ENCODE peak calls at places on chromosomes 11 and 22, in five cellular contexts. One of them, this sample, is unnamed.

GRCh38 chr11:12675951-12676711 is 1.9 kb downstream of the TEAD1 start:
- DNase-seq in HCT116: no peak
- DNase-seq in uterus: no peak
- DNase-seq in gastrocnemius medialis: no peak
- DNase-seq in neural progenitor cell: peak; percentile 54
- DNase-seq in this sample: no peak

GRCh38 chr11:33334627-33335026 is 77.4 kb downstream of the HIPK3 start:
- DNase-seq in HCT116: no peak
- DNase-seq in uterus: no peak
- DNase-seq in gastrocnemius medialis: no peak
- DNase-seq in neural progenitor cell: no peak
- DNase-seq in this sample: no peak

GRCh38 chr11:94513091-94513490 is 830 bp downstream of the C11orf97 start:
- DNase-seq in HCT116: no peak
- DNase-seq in uterus: no peak
- DNase-seq in gastrocnemius medialis: no peak
- DNase-seq in neural progenitor cell: no peak
- DNase-seq in this sample: no peak

GRCh38 chr11:2375341-2375853 is 1.7 kb upstream of the CD81 start:
- DNase-seq in HCT116: no peak
- DNase-seq in uterus: no peak
- DNase-seq in gastrocnemius medialis: no peak
- DNase-seq in neural progenitor cell: no peak
- DNase-seq in this sample: peak; percentile 68

GRCh38 chr22:35601743-35602633 is 15.1 kb downstream of the MB start:
- DNase-seq in HCT116: no peak
- DNase-seq in uterus: no peak
- DNase-seq in gastrocnemius medialis: peak; percentile 94
- DNase-seq in neural progenitor cell: no peak
- DNase-seq in this sample: peak; percentile 73

GRCh38 chr11:105054723-105055492 is 9.8 kb upstream of the CARD16 start:
- DNase-seq in HCT116: no peak
- DNase-seq in uterus: no peak
- DNase-seq in gastrocnemius medialis: no peak
- DNase-seq in neural progenitor cell: no peak
- DNase-seq in this sample: no peak

GRCh38 chr22:38569181-38569971 is 607 bp downstream of the DMC1 start:
- DNase-seq in HCT116: no peak
- DNase-seq in uterus: peak; percentile 33
- DNase-seq in gastrocnemius medialis: no peak
- DNase-seq in neural progenitor cell: no peak
- DNase-seq in this sample: no peak

GRCh38 chr11:123239371-123240150 is 44.5 kb upstream of the CLMP start:
- DNase-seq in HCT116: no peak
- DNase-seq in uterus: no peak
- DNase-seq in gastrocnemius medialis: no peak
- DNase-seq in neural progenitor cell: no peak
- DNase-seq in this sample: no peak

GRCh38 chr22:40183029-40183581 is 5.4 kb downstream of the TNRC6B start:
- DNase-seq in HCT116: no peak
- DNase-seq in uterus: no peak
- DNase-seq in gastrocnemius medialis: peak; percentile 25
- DNase-seq in neural progenitor cell: peak; percentile 39
- DNase-seq in this sample: no peak

GRCh38 chr11:132186699-132187098 is 816.3 kb downstream of the NTM start:
- DNase-seq in HCT116: no peak
- DNase-seq in uterus: no peak
- DNase-seq in gastrocnemius medialis: no peak
- DNase-seq in neural progenitor cell: peak; percentile 23
- DNase-seq in this sample: no peak

GRCh38 chr11:113971506-113972195 is 3.3 kb upstream of the HTR3A start:
- DNase-seq in HCT116: no peak
- DNase-seq in uterus: no peak
- DNase-seq in gastrocnemius medialis: no peak
- DNase-seq in neural progenitor cell: no peak
- DNase-seq in this sample: no peak

GRCh38 chr11:123690490-123690889 is 36.1 kb upstream of the SCN3B start:
- DNase-seq in HCT116: no peak
- DNase-seq in uterus: no peak
- DNase-seq in gastrocnemius medialis: no peak
- DNase-seq in neural progenitor cell: no peak
- DNase-seq in this sample: no peak

GRCh38 chr11:94322501-94322900 is 18.1 kb downstream of the IZUMO1R start:
- DNase-seq in HCT116: no peak
- DNase-seq in uterus: no peak
- DNase-seq in gastrocnemius medialis: no peak
- DNase-seq in neural progenitor cell: no peak
- DNase-seq in this sample: no peak

GRCh38 chr11:125062931-125063428 is at the start of gene SLC37A2:
- DNase-seq in HCT116: no peak
- DNase-seq in uterus: peak; percentile 59
- DNase-seq in gastrocnemius medialis: peak; percentile 56
- DNase-seq in neural progenitor cell: peak; percentile 90
- DNase-seq in this sample: peak; percentile 88

GRCh38 chr22:30386608-30386959 is 627 bp downstream of the RNF215 start:
- DNase-seq in HCT116: no peak
- DNase-seq in uterus: no peak
- DNase-seq in gastrocnemius medialis: peak; percentile 19
- DNase-seq in neural progenitor cell: no peak
- DNase-seq in this sample: no peak

GRCh38 chr11:2092956-2093412 is 46.2 kb downstream of the IGF2 start:
- DNase-seq in HCT116: no peak
- DNase-seq in uterus: peak; percentile 50
- DNase-seq in gastrocnemius medialis: peak; percentile 98
- DNase-seq in neural progenitor cell: no peak
- DNase-seq in this sample: peak; percentile 90

GRCh38 chr11:102111011-102111786 is 952 bp downstream of the YAP1 start:
- DNase-seq in HCT116: no peak
- DNase-seq in uterus: peak; percentile 87
- DNase-seq in gastrocnemius medialis: peak; percentile 82
- DNase-seq in neural progenitor cell: peak; percentile 93
- DNase-seq in this sample: peak; percentile 92

GRCh38 chr22:36352775-36353507 is 34.8 kb downstream of the MYH9 start:
- DNase-seq in HCT116: no peak
- DNase-seq in uterus: no peak
- DNase-seq in gastrocnemius medialis: no peak
- DNase-seq in neural progenitor cell: peak; percentile 38
- DNase-seq in this sample: no peak

GRCh38 chr22:37032535-37033460 is 13.3 kb downstream of the MPST start:
- DNase-seq in HCT116: no peak
- DNase-seq in uterus: peak; percentile 64
- DNase-seq in gastrocnemius medialis: peak; percentile 35
- DNase-seq in neural progenitor cell: no peak
- DNase-seq in this sample: peak; percentile 90

GRCh38 chr22:50248192-50249084 is 2.6 kb downstream of the HDAC10 start:
- DNase-seq in HCT116: no peak
- DNase-seq in uterus: no peak
- DNase-seq in gastrocnemius medialis: no peak
- DNase-seq in neural progenitor cell: no peak
- DNase-seq in this sample: no peak

GRCh38 chr11:9285850-9286587 is 20.9 kb upstream of the DENND5A start:
- DNase-seq in HCT116: no peak
- DNase-seq in uterus: no peak
- DNase-seq in gastrocnemius medialis: no peak
- DNase-seq in neural progenitor cell: no peak
- DNase-seq in this sample: no peak

GRCh38 chr11:65921876-65922275 is 2.6 kb downstream of the DRAP1 start:
- DNase-seq in HCT116: no peak
- DNase-seq in uterus: no peak
- DNase-seq in gastrocnemius medialis: no peak
- DNase-seq in neural progenitor cell: no peak
- DNase-seq in this sample: no peak

GRCh38 chr22:25497269-25497668 is 67.2 kb upstream of the GRK3 start:
- DNase-seq in HCT116: no peak
- DNase-seq in uterus: no peak
- DNase-seq in gastrocnemius medialis: no peak
- DNase-seq in neural progenitor cell: no peak
- DNase-seq in this sample: no peak

GRCh38 chr22:25494774-25495173 is 69.7 kb upstream of the GRK3 start:
- DNase-seq in HCT116: no peak
- DNase-seq in uterus: no peak
- DNase-seq in gastrocnemius medialis: no peak
- DNase-seq in neural progenitor cell: peak; percentile 9
- DNase-seq in this sample: no peak

GRCh38 chr22:25493794-25494193 is 70.7 kb upstream of the GRK3 start:
- DNase-seq in HCT116: no peak
- DNase-seq in uterus: no peak
- DNase-seq in gastrocnemius medialis: no peak
- DNase-seq in neural progenitor cell: no peak
- DNase-seq in this sample: no peak

GRCh38 chr22:25495286-25495685 is 69.2 kb upstream of the GRK3 start:
- DNase-seq in HCT116: no peak
- DNase-seq in uterus: no peak
- DNase-seq in gastrocnemius medialis: no peak
- DNase-seq in neural progenitor cell: no peak
- DNase-seq in this sample: no peak

GRCh38 chr22:25496396-25497064 is 67.9 kb upstream of the GRK3 start:
- DNase-seq in HCT116: no peak
- DNase-seq in uterus: no peak
- DNase-seq in gastrocnemius medialis: no peak
- DNase-seq in neural progenitor cell: no peak
- DNase-seq in this sample: no peak
- H3K27ac ChIP-seq in HCT116: no peak overlapping the region
- H3K27ac ChIP-seq in uterus: no peak overlapping the region
- H3K27ac ChIP-seq in gastrocnemius medialis: no peak overlapping the region
- H3K27ac ChIP-seq in neural progenitor cell: no peak overlapping the region
- H3K27ac ChIP-seq in this sample: no peak overlapping the region

GRCh38 chr22:43515902-43516301 is 104.1 kb downstream of the MPPED1 start:
- DNase-seq in HCT116: no peak
- DNase-seq in uterus: no peak
- DNase-seq in gastrocnemius medialis: no peak
- DNase-seq in neural progenitor cell: no peak
- DNase-seq in this sample: no peak
- TF ChIP-seq CTCF in HCT116: peak; percentile 49
- TF ChIP-seq CTCF in uterus: no peak
- TF ChIP-seq CTCF in gastrocnemius medialis: no peak
- TF ChIP-seq CTCF in neural progenitor cell: peak; percentile 47
- TF ChIP-seq CTCF in this sample: no peak

DNA sequence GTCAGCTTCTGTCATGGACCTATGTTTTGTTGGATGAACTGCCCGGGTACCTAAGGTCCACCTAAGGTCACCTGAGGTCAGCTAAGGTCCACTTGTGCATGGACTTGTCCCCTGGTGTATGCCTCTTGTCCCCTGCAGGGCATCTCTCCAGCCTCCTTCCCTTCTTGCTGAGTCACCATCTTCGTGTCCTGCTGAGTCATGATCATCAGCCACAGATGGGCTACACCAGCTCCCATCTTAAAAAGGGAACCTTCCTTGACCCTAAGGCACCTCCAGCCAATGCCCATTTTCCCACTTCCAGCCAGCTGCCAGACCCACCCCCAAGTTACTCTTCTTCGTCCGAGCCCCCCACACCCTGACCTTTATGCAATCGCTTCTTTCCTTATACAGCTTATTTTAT is 544.9 kb downstream of the TBC1D22A start:
- DNase-seq in HCT116: no peak
- DNase-seq in uterus: no peak
- DNase-seq in gastrocnemius medialis: no peak
- DNase-seq in neural progenitor cell: no peak
- DNase-seq in this sample: no peak
- H3K27ac ChIP-seq in HCT116: no peak overlapping the region
- H3K27ac ChIP-seq in uterus: no peak overlapping the region
- H3K27ac ChIP-seq in gastrocnemius medialis: no peak overlapping the region
- H3K27ac ChIP-seq in neural progenitor cell: no peak overlapping the region
- H3K27ac ChIP-seq in this sample: no peak overlapping the region

GRCh38 chr11:117468888-117469287 is 141.2 kb downstream of the CEP164 start:
- DNase-seq in HCT116: no peak
- DNase-seq in uterus: no peak
- DNase-seq in gastrocnemius medialis: no peak
- DNase-seq in neural progenitor cell: no peak
- DNase-seq in this sample: no peak
- TF ChIP-seq CTCF in HCT116: no peak
- TF ChIP-seq CTCF in uterus: no peak
- TF ChIP-seq CTCF in gastrocnemius medialis: no peak
- TF ChIP-seq CTCF in neural progenitor cell: no peak
- TF ChIP-seq CTCF in this sample: no peak

GRCh38 chr11:73177380-73178091 is 35.4 kb upstream of the FCHSD2 start:
- DNase-seq in HCT116: no peak
- DNase-seq in uterus: peak; percentile 29
- DNase-seq in gastrocnemius medialis: peak; percentile 12
- DNase-seq in neural progenitor cell: no peak
- DNase-seq in this sample: no peak
- H3K27ac ChIP-seq in HCT116: no peak overlapping the region
- H3K27ac ChIP-seq in uterus: peak overlapping the region; percentile 46
- H3K27ac ChIP-seq in gastrocnemius medialis: peak overlapping the region; percentile 63
- H3K27ac ChIP-seq in neural progenitor cell: no peak overlapping the region
- H3K27ac ChIP-seq in this sample: peak overlapping the region; percentile 47

GRCh38 chr11:30586251-30587144 is at the start of gene MPPED2:
- DNase-seq in HCT116: no peak
- DNase-seq in uterus: peak; percentile 17
- DNase-seq in gastrocnemius medialis: peak; percentile 15
- DNase-seq in neural progenitor cell: peak; percentile 87
- DNase-seq in this sample: peak; percentile 65
- TF ChIP-seq CTCF in HCT116: no peak
- TF ChIP-seq CTCF in uterus: peak; percentile 48
- TF ChIP-seq CTCF in gastrocnemius medialis: peak; percentile 46
- TF ChIP-seq CTCF in neural progenitor cell: peak; percentile 55
- TF ChIP-seq CTCF in this sample: peak; percentile 30

GRCh38 chr11:78820722-78821121 is 246.1 kb upstream of the NARS2 start:
- DNase-seq in HCT116: no peak
- DNase-seq in uterus: no peak
- DNase-seq in gastrocnemius medialis: no peak
- DNase-seq in neural progenitor cell: no peak
- DNase-seq in this sample: no peak

GRCh38 chr11:78821371-78822306 is 247.0 kb upstream of the NARS2 start:
- DNase-seq in HCT116: no peak
- DNase-seq in uterus: no peak
- DNase-seq in gastrocnemius medialis: no peak
- DNase-seq in neural progenitor cell: no peak
- DNase-seq in this sample: no peak

GRCh38 chr11:78823588-78823987 is 248.9 kb upstream of the NARS2 start:
- DNase-seq in HCT116: no peak
- DNase-seq in uterus: no peak
- DNase-seq in gastrocnemius medialis: no peak
- DNase-seq in neural progenitor cell: no peak
- DNase-seq in this sample: no peak

GRCh38 chr11:78825531-78825930 is 250.9 kb upstream of the NARS2 start:
- DNase-seq in HCT116: no peak
- DNase-seq in uterus: no peak
- DNase-seq in gastrocnemius medialis: no peak
- DNase-seq in neural progenitor cell: no peak
- DNase-seq in this sample: no peak

DNA sequence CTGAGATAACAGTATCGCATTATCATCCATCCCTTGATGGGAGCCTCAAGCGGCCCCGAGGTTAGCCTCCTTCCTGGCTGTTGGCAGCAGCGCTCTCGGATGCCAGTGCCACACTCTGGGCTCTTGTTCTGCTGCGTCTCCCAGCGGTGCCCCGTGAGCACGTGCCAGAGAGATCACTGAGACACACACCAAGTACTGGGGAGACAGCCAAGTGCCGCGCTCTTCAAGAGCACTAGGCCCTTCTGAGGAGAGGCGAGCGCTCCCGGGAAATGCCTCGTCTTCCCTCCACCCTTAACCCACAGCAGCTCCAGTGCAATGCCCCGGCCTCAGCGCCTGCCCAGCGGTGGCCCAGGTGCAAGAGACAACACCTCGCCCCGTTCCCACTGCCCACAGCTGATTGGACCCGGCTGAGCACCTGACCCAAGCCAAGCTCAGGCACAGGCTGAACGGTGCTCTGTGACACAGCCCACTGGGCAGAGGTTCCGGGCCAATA is 248.3 kb upstream of the NARS2 start:
- DNase-seq in HCT116: no peak
- DNase-seq in uterus: no peak
- DNase-seq in gastrocnemius medialis: no peak
- DNase-seq in neural progenitor cell: no peak
- DNase-seq in this sample: peak; percentile 88
- H3K27ac ChIP-seq in HCT116: no peak overlapping the region
- H3K27ac ChIP-seq in uterus: no peak overlapping the region
- H3K27ac ChIP-seq in gastrocnemius medialis: no peak overlapping the region
- H3K27ac ChIP-seq in neural progenitor cell: no peak overlapping the region
- H3K27ac ChIP-seq in this sample: peak overlapping the region; percentile 73